ENCODE peak calls at places on chromosomes 6 and 20, in seven cellular contexts. O is HTR-8/SVneo; Q is NCI-H446 treated with DMSO at 0.1 percent for 48 hours; L is activated T-helper 9 cell treated with anti-CD3 and anti-CD28 coated beads, Interleukin-2, amount 50 U/mL, for 16 hours; K is skeletal muscle cell; Y is RWPE1; A is A549. X is an unnamed sample.

GRCh38 chr6:12963566-12963965 is 247.0 kb downstream of the PHACTR1 start:
- DNase-seq in Y (no peak), Q (no peak), K (no peak), O (no peak), L (no peak), A (no peak), X (no peak)

GRCh38 chr6:112956696-112957525 is 609.8 kb downstream of the RFPL4B start:
- DNase-seq in L (no peak), A (no peak), Y (no peak), O (no peak), Q (peak; percentile 69), K (peak; percentile 97), X (peak; percentile 82)

GRCh38 chr20:21396045-21396893 is 1.1 kb downstream of the NKX2-4 start:
- DNase-seq in L (no peak), Y (no peak), A (no peak), O (no peak), K (no peak), Q (no peak), X (no peak)

GRCh38 chr20:62950741-62951140 is 1.8 kb upstream of the SLC17A9 start:
- DNase-seq in Q (no peak), Y (no peak), K (no peak), A (no peak), O (no peak), L (no peak), X (no peak)

GRCh38 chr6:22332216-22332615 is 35.4 kb upstream of the PRL start:
- DNase-seq in Q (no peak), A (no peak), L (no peak), O (no peak), K (no peak), Y (no peak), X (no peak)

GRCh38 chr6:144314003-144314485 is 28.9 kb downstream of the UTRN start:
- DNase-seq in Q (no peak), L (no peak), Y (no peak), A (no peak), O (no peak), K (peak; percentile 47), X (peak; percentile 39)

GRCh38 chr6:140572129-140572528 is 1197.7 kb upstream of the CITED2 start:
- DNase-seq in K (peak; percentile 85), A (no peak), O (peak; percentile 5), L (no peak), Q (no peak), Y (peak; percentile 31), X (peak; percentile 73)

GRCh38 chr6:139247618-139248017 is 44.2 kb downstream of the TXLNB start:
- DNase-seq in Q (no peak), O (no peak), Y (no peak), A (no peak), K (no peak), L (no peak), X (no peak)

GRCh38 chr20:48688579-48688978 is 139.2 kb downstream of the PREX1 start:
- DNase-seq in A (no peak), Y (no peak), K (no peak), L (no peak), O (no peak), Q (no peak), X (no peak)

GRCh38 chr6:28673800-28674671 is 148.4 kb downstream of the GPX5 start:
- DNase-seq in O (peak; percentile 66), Q (peak; percentile 40), Y (peak; percentile 64), L (no peak), A (peak; percentile 34), K (no peak), X (peak; percentile 33)

GRCh38 chr6:39791850-39792500 is at the start of gene DAAM2:
- DNase-seq in Y (no peak), L (no peak), A (no peak), K (no peak), O (no peak), Q (no peak), X (no peak)

GRCh38 chr6:40181367-40181766 is 247.1 kb upstream of the MOCS1 start:
- DNase-seq in A (no peak), Y (no peak), L (no peak), O (no peak), Q (no peak), K (no peak), X (no peak)

X was measured in AG04450.